ENCODE peak calls at places on chromosomes 1 and 21, in five cellular contexts. K is A549, C is neural crest cell, J is MCF 10A, M is fibroblast of pulmonary artery. P is an unnamed sample.

GRCh38 chr1:41918450-41919043 is at the start of gene HIVEP3:
- DNase-seq in J (no peak), C (no peak), K (peak; percentile 35), M (peak; percentile 43), P (peak; percentile 36)

GRCh38 chr1:84171471-84171870 is 27.4 kb downstream of the PRKACB start:
- DNase-seq in M (peak; percentile 6), J (no peak), C (no peak), K (no peak), P (no peak)

GRCh38 chr1:234111458-234112142 is 207.1 kb downstream of the SLC35F3 start:
- DNase-seq in K (peak; percentile 86), J (peak; percentile 50), C (peak; percentile 31), M (peak; percentile 10), P (peak; percentile 32)

GRCh38 chr1:28877132-28877781 is 37.1 kb upstream of the EPB41 start:
- DNase-seq in J (peak; percentile 85), C (peak; percentile 80), M (peak; percentile 78), K (peak; percentile 73), P (peak; percentile 55)

GRCh38 chr21:14737922-14738321 is 191.8 kb upstream of the SAMSN1 start:
- DNase-seq in M (peak; percentile 68), C (peak; percentile 12), K (peak; percentile 63), J (peak; percentile 77), P (peak; percentile 3)

GRCh38 chr1:9787702-9788101 is 36.1 kb downstream of the CLSTN1 start:
- DNase-seq in K (no peak), M (no peak), J (no peak), C (no peak), P (no peak)

GRCh38 chr1:38132681-38133080 is 86.1 kb upstream of the POU3F1 start:
- DNase-seq in K (no peak), C (no peak), M (no peak), J (no peak), P (no peak)

GRCh38 chr1:228273720-228274451 is 66.0 kb downstream of the OBSCN start:
- DNase-seq in M (no peak), K (no peak), C (no peak), J (no peak), P (no peak)

GRCh38 chr1:39683591-39684312 is 7.5 kb downstream of the HPCAL4 start:
- DNase-seq in K (no peak), J (no peak), C (no peak), M (no peak), P (no peak)

GRCh38 chr1:27099154-27099903 is 55.6 kb downstream of the SLC9A1 start:
- DNase-seq in J (peak; percentile 59), M (peak; percentile 83), K (peak; percentile 71), C (peak; percentile 28), P (peak; percentile 90)

GRCh38 chr1:25744140-25744581 is 55.8 kb upstream of the SELENON start:
- DNase-seq in J (peak; percentile 45), C (no peak), M (peak; percentile 73), K (peak; percentile 39), P (peak; percentile 27)

GRCh38 chr1:27109103-27109822 is 45.7 kb downstream of the SLC9A1 start:
- DNase-seq in J (peak; percentile 45), M (no peak), K (peak; percentile 52), C (no peak), P (peak; percentile 26)

GRCh38 chr1:2460996-2461751 is 14.9 kb upstream of the PLCH2 start:
- DNase-seq in K (no peak), C (no peak), J (no peak), M (no peak), P (no peak)

GRCh38 chr1:2462819-2463218 is 13.3 kb upstream of the PLCH2 start:
- DNase-seq in M (no peak), C (no peak), K (no peak), J (no peak), P (no peak)

GRCh38 chr1:2457444-2457843 is 18.6 kb upstream of the PLCH2 start:
- DNase-seq in M (no peak), K (no peak), J (no peak), C (no peak), P (no peak)

GRCh38 chr1:2460203-2460602 is 15.9 kb upstream of the PLCH2 start:
- DNase-seq in M (no peak), J (no peak), C (no peak), K (no peak), P (no peak)

DNA sequence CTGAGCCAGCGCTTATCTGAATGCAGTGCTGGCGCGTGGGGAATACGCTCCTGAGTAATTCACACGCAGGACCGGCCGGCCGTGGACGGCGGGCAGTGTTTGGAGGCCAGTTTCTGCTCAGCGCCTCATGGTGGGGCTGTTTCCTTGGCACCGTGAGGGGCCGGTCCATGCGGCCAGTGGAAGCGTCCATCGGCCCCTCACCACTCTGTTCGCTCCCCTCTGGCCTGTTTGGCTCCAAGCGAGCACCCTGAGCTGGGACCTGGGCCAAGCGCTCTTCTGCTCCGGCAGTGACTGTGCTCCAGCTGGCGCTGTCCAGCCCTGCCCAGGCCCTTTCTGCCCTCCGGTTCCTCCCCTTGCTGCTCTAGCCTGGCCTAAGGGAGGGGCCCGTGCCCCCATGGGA is 16.3 kb upstream of the PLCH2 start:
- DNase-seq in M (peak; percentile 53), J (no peak), C (no peak), K (peak; percentile 30), P (no peak)
- TF ChIP-seq CTCF in M (peak; percentile 28), J (no peak), C (no peak), K (no peak), P (peak; percentile 22)

DNA sequence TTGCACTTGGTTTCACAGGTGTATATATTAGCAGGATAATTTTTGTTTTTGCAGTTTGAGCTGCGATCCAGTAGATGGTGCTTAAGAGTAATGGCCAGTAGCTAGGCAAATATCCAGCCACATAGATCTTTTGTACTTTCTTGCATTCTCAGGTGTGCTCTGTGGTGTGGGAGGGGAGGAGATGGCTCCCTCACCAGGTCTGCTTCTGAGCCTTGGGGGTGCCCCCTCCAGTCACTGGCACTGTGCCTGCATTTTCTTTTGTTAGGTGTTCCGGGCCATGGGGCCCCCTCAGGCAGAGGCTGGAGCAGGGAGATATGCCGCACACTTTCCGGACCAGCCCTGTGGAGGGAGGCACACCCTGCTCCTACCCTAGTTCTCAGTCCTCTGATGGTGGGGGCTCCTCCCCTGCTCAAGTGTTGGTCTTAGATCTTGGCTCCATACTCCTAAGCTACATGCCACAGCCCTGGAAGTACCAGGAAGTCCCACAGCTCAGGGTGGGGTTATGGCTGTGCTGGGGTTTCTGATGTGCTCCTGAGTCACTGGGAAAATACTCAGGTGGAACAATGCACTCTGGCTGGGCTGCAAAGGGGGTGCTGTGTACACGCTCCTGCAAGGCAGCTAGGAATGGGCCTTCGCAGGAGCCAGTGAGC is 197.6 kb upstream of the DMRTA2 start:
- DNase-seq in J (peak; percentile 78), K (peak; percentile 9), M (peak; percentile 42), C (no peak), P (no peak)
- TF ChIP-seq CTCF in J (peak; percentile 67), K (no peak), M (peak; percentile 64), C (peak; percentile 50), P (peak; percentile 70)

GRCh38 chr1:248697907-248698306 is 4.7 kb downstream of the OR14I1 start:
- DNase-seq in M (no peak), J (no peak), C (no peak), K (no peak), P (no peak)
- TF ChIP-seq CTCF in M (no peak), J (no peak), C (no peak), K (no peak), P (no peak)

GRCh38 chr1:103516283-103516682 is 9.2 kb upstream of the RNPC3 start:
- DNase-seq in J (no peak), K (no peak), C (no peak), M (no peak), P (no peak)

GRCh38 chr1:103516693-103517092 is 8.8 kb upstream of the RNPC3 start:
- DNase-seq in M (peak; percentile 39), J (peak; percentile 29), C (no peak), K (no peak), P (peak; percentile 19)

GRCh38 chr1:103517380-103518047 is 8.0 kb upstream of the RNPC3 start:
- DNase-seq in C (no peak), M (peak; percentile 29), K (no peak), J (no peak), P (peak; percentile 23)

GRCh38 chr1:103514920-103515503 is 10.5 kb upstream of the RNPC3 start:
- DNase-seq in J (peak; percentile 68), M (peak; percentile 80), C (no peak), K (peak; percentile 42), P (peak; percentile 62)

DNA sequence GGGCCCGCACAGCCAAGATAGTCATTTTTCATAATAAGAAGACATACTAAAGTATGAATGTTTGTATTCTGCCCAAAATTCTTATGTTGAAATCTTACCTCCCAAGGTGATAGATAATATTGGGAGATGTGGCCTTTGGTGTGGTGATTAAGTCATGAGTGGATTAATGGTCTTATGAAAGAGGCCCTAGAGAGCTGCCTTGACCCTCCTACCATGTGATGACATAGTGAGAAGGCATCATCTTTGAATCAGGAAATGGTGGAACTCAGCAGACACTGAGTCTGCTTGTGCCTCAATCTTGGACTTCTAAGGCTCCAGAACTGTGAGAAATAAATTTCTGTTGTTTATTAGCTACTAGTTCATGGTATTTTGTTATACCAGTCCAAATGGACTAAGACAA is 11.8 kb upstream of the RNPC3 start:
- DNase-seq in K (no peak), C (no peak), J (no peak), M (no peak), P (no peak)
- TF ChIP-seq CTCF in K (no peak), C (no peak), J (no peak), M (no peak), P (no peak)

DNA sequence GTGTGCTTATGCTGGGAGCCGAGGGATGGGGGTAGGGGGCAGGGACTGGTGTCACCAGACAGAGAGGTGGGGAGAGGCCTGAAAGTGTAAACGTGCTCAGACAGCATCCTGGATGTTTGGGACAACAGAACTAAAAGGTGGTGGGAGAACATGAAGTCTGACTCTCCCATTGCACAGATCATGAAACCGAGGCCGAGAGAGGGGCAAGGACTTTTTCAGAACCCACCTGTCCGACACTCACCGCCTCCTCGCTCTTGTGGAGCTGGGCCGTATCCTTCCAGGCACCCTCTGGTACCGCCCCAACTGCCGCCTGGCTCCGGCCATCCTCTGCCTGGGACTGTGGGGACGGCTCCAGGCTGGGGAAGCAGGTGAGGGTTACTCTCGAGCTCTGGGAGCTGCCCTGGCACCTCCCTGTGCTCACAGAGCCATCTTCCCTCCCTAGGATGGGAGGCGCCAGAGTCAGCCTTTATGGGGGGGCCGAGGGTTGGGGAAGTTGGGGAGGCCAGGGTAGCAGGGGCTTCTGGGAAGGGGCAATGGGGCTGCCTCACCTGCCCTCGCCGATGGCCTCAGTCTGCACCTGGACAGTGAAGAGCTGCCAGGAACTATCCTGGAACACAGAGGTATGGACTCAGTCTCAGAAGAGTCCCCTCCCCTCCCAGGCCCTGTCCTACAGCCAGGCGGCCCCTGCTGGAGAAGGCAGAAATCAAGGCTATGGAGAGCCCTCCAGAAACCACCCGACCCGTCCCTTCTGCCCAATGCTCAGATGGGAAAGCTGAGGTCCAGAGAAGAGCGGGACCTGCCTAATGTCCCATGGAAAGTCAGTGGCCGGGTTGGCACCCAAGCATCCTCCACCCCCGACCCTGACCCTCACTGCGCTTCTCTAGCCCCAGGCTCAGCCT is 7.0 kb downstream of the ATP13A2 start:
- DNase-seq in C (no peak), J (no peak), K (no peak), M (no peak), P (no peak)
- TF ChIP-seq CTCF in C (no peak), J (no peak), K (peak; percentile 14), M (peak; percentile 11), P (no peak)

GRCh38 chr1:19405195-19405760 is 80.1 kb downstream of the CAPZB start:
- DNase-seq in M (no peak), J (no peak), C (no peak), K (no peak), P (no peak)
- TF ChIP-seq CTCF in M (peak; percentile 16), J (no peak), C (peak; percentile 36), K (no peak), P (peak; percentile 31)

P was measured in HFFc6.